ENCODE peak calls at places on chromosomes 3 and 15, in six cellular contexts. One of them, this sample, is unnamed. For H3K4me1, the result is how much of the 10 kb centered on the place peaks cover.

GRCh38 chr3:32454111-32454510 is 48.5 kb downstream of the CMTM6 start:
- DNase-seq in mesendoderm: no peak
- DNase-seq in H9: no peak
- DNase-seq in IMR-90: no peak
- DNase-seq in mesenchymal stem cell: no peak
- DNase-seq in H1: no peak
- DNase-seq in this sample: no peak

GRCh38 chr3:1971780-1972179 is 126.9 kb upstream of the CNTN4 start:
- DNase-seq in mesendoderm: no peak
- DNase-seq in H9: no peak
- DNase-seq in IMR-90: no peak
- DNase-seq in mesenchymal stem cell: no peak
- DNase-seq in H1: no peak
- DNase-seq in this sample: no peak

GRCh38 chr3:71724584-71725278 is 471 bp downstream of the EIF4E3 start:
- DNase-seq in mesendoderm: no peak
- DNase-seq in H9: no peak
- DNase-seq in IMR-90: no peak
- DNase-seq in mesenchymal stem cell: peak
- DNase-seq in H1: peak
- DNase-seq in this sample: peak

GRCh38 chr15:76674883-76675282 is 230.3 kb downstream of the SCAPER start:
- DNase-seq in mesendoderm: no peak
- DNase-seq in H9: no peak
- DNase-seq in IMR-90: peak
- DNase-seq in mesenchymal stem cell: peak
- DNase-seq in H1: no peak
- DNase-seq in this sample: no peak

GRCh38 chr3:152259480-152259879 is 9.2 kb upstream of the MBNL1 start:
- DNase-seq in mesendoderm: no peak
- DNase-seq in H9: no peak
- DNase-seq in IMR-90: no peak
- DNase-seq in mesenchymal stem cell: no peak
- DNase-seq in H1: no peak
- DNase-seq in this sample: no peak

GRCh38 chr15:88738796-88739195 is 64.4 kb upstream of the ACAN start:
- DNase-seq in mesendoderm: no peak
- DNase-seq in H9: no peak
- DNase-seq in IMR-90: peak
- DNase-seq in mesenchymal stem cell: no peak
- DNase-seq in H1: no peak
- DNase-seq in this sample: no peak

GRCh38 chr3:118987466-118987865 is 47.2 kb downstream of the IGSF11 start:
- DNase-seq in mesendoderm: no peak
- DNase-seq in H9: no peak
- DNase-seq in IMR-90: peak
- DNase-seq in mesenchymal stem cell: no peak
- DNase-seq in H1: no peak
- DNase-seq in this sample: no peak

GRCh38 chr3:45590256-45590655 is 4.3 kb upstream of the LIMD1 start:
- DNase-seq in mesendoderm: no peak
- DNase-seq in H9: no peak
- DNase-seq in IMR-90: no peak
- DNase-seq in mesenchymal stem cell: no peak
- DNase-seq in H1: no peak
- DNase-seq in this sample: no peak

GRCh38 chr3:82229397-82229796 is 468.0 kb upstream of the GBE1 start:
- DNase-seq in mesendoderm: no peak
- DNase-seq in H9: no peak
- DNase-seq in IMR-90: no peak
- DNase-seq in mesenchymal stem cell: no peak
- DNase-seq in H1: no peak
- DNase-seq in this sample: no peak

GRCh38 chr15:57018151-57018550 is 99.7 kb downstream of the TCF12 start:
- DNase-seq in mesendoderm: no peak
- DNase-seq in H9: no peak
- DNase-seq in IMR-90: no peak
- DNase-seq in mesenchymal stem cell: peak
- DNase-seq in H1: no peak
- DNase-seq in this sample: no peak

GRCh38 chr3:141877911-141878310 is 1.5 kb downstream of the ATP1B3 start:
- DNase-seq in mesendoderm: peak
- DNase-seq in H9: no peak
- DNase-seq in IMR-90: peak
- DNase-seq in mesenchymal stem cell: peak
- DNase-seq in H1: no peak
- DNase-seq in this sample: no peak

GRCh38 chr15:95839367-95839782 is 491.1 kb upstream of the NR2F2 start:
- DNase-seq in mesendoderm: no peak
- DNase-seq in H9: no peak
- DNase-seq in IMR-90: no peak
- DNase-seq in mesenchymal stem cell: no peak
- DNase-seq in H1: no peak
- DNase-seq in this sample: no peak

GRCh38 chr3:85603378-85603777 is 644.6 kb downstream of the CADM2 start:
- DNase-seq in mesendoderm: peak
- DNase-seq in H9: no peak
- DNase-seq in IMR-90: no peak
- DNase-seq in mesenchymal stem cell: no peak
- DNase-seq in H1: no peak
- DNase-seq in this sample: peak

GRCh38 chr3:102419786-102420185 is 15.0 kb upstream of the ZPLD1 start:
- DNase-seq in mesendoderm: no peak
- DNase-seq in H9: no peak
- DNase-seq in IMR-90: no peak
- DNase-seq in mesenchymal stem cell: no peak
- DNase-seq in H1: no peak
- DNase-seq in this sample: no peak

GRCh38 chr3:71681224-71681668 is 44.0 kb downstream of the EIF4E3 start:
- DNase-seq in mesendoderm: peak
- DNase-seq in H9: peak
- DNase-seq in IMR-90: peak
- DNase-seq in mesenchymal stem cell: peak
- DNase-seq in H1: peak
- DNase-seq in this sample: peak

GRCh38 chr15:31300208-31300661 is 26.4 kb upstream of the KLF13 start:
- DNase-seq in mesendoderm: no peak
- DNase-seq in H9: no peak
- DNase-seq in IMR-90: no peak
- DNase-seq in mesenchymal stem cell: no peak
- DNase-seq in H1: peak
- DNase-seq in this sample: no peak

GRCh38 chr15:72859023-72859756 is 75.6 kb upstream of the ADPGK start:
- DNase-seq in mesendoderm: no peak
- DNase-seq in H9: no peak
- DNase-seq in IMR-90: no peak
- DNase-seq in mesenchymal stem cell: no peak
- DNase-seq in H1: no peak
- DNase-seq in this sample: no peak

GRCh38 chr15:36943496-36944361 is 156.6 kb downstream of the MEIS2 start:
- DNase-seq in mesendoderm: no peak
- DNase-seq in H9: no peak
- DNase-seq in IMR-90: no peak
- DNase-seq in mesenchymal stem cell: no peak
- DNase-seq in H1: no peak
- DNase-seq in this sample: peak

GRCh38 chr15:73273181-73274002 is 95.4 kb downstream of the HCN4 start:
- DNase-seq in mesendoderm: peak
- DNase-seq in H9: peak
- DNase-seq in IMR-90: peak
- DNase-seq in mesenchymal stem cell: peak
- DNase-seq in H1: peak
- DNase-seq in this sample: peak

GRCh38 chr3:105399611-105400010 is 32.9 kb downstream of the ALCAM start:
- DNase-seq in mesendoderm: no peak
- DNase-seq in H9: no peak
- DNase-seq in IMR-90: no peak
- DNase-seq in mesenchymal stem cell: no peak
- DNase-seq in H1: no peak
- DNase-seq in this sample: no peak

GRCh38 chr15:37931868-37932267 is 2.6 kb upstream of the TMCO5A start:
- DNase-seq in mesendoderm: no peak
- DNase-seq in H9: no peak
- DNase-seq in IMR-90: peak
- DNase-seq in mesenchymal stem cell: peak
- DNase-seq in H1: no peak
- DNase-seq in this sample: no peak

GRCh38 chr3:125593991-125594574 is 1.2 kb downstream of the OSBPL11 start:
- DNase-seq in mesendoderm: peak
- DNase-seq in H9: no peak
- DNase-seq in IMR-90: no peak
- DNase-seq in mesenchymal stem cell: peak
- DNase-seq in H1: peak
- DNase-seq in this sample: no peak

GRCh38 chr3:139418144-139418543 is 28.7 kb upstream of the COPB2 start:
- DNase-seq in mesendoderm: no peak
- DNase-seq in H9: no peak
- DNase-seq in IMR-90: no peak
- DNase-seq in mesenchymal stem cell: no peak
- DNase-seq in H1: no peak
- DNase-seq in this sample: no peak

GRCh38 chr3:52438579-52439425 is 6.1 kb downstream of the SEMA3G start:
- DNase-seq in mesendoderm: no peak
- DNase-seq in H9: no peak
- DNase-seq in IMR-90: no peak
- DNase-seq in mesenchymal stem cell: no peak
- DNase-seq in H1: no peak
- DNase-seq in this sample: no peak

GRCh38 chr3:165839296-165840076 is 2.3 kb upstream of the BCHE start:
- DNase-seq in mesendoderm: peak
- DNase-seq in H9: no peak
- DNase-seq in IMR-90: no peak
- DNase-seq in mesenchymal stem cell: peak
- DNase-seq in H1: no peak
- DNase-seq in this sample: no peak

GRCh38 chr3:161273589-161274218 is 52.6 kb downstream of the NMD3 start:
- DNase-seq in mesendoderm: peak
- DNase-seq in H9: no peak
- DNase-seq in IMR-90: peak
- DNase-seq in mesenchymal stem cell: peak
- DNase-seq in H1: no peak
- DNase-seq in this sample: peak

GRCh38 chr3:11954312-11954934 is 49.8 kb upstream of the SYN2 start:
- DNase-seq in mesendoderm: no peak
- DNase-seq in H9: no peak
- DNase-seq in IMR-90: no peak
- DNase-seq in mesenchymal stem cell: no peak
- DNase-seq in H1: no peak
- DNase-seq in this sample: no peak

DNA sequence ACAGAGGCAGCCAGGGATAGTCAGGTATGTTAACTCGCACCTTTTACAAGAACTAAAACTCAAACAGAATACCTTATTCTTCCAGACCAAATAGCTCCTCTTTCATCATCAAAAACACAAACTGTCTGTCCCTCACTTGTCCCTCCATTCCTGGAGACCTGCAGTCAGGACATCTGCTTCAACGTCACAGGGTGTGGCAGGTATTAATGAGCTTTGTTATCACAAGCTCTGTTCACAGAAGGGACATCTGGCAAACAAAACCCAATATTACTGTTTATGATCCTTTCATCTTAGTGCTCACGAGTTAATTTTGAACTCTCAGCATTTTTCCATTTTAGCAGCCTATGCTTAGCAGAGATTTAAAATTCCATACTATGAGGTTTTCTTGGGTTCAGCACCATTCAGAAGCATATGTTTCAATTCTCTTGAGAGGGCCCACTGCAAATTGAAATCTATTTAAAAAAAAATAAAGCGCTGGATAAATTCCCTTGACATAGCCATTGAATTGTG is 32.9 kb downstream of the AP3S2 start:
- DNase-seq in mesendoderm: no peak
- DNase-seq in H9: no peak
- DNase-seq in IMR-90: no peak
- DNase-seq in mesenchymal stem cell: no peak
- DNase-seq in H1: no peak
- DNase-seq in this sample: no peak
- H3K4me1 ChIP-seq in mesendoderm: under half
- H3K4me1 ChIP-seq in H9: under half
- H3K4me1 ChIP-seq in IMR-90: under half
- H3K4me1 ChIP-seq in mesenchymal stem cell: under half
- H3K4me1 ChIP-seq in H1: under half
- H3K4me1 ChIP-seq in this sample: under half

GRCh38 chr3:53482227-53482626 is 12.2 kb upstream of the CACNA1D start:
- DNase-seq in mesendoderm: no peak
- DNase-seq in H9: no peak
- DNase-seq in IMR-90: no peak
- DNase-seq in mesenchymal stem cell: no peak
- DNase-seq in H1: no peak
- DNase-seq in this sample: no peak
- H2BK15ac ChIP-seq in mesendoderm: no peak
- H2BK15ac ChIP-seq in H9: no peak
- H2BK15ac ChIP-seq in IMR-90: no peak
- H2BK15ac ChIP-seq in mesenchymal stem cell: no peak
- H2BK15ac ChIP-seq in H1: no peak
- H2BK15ac ChIP-seq in this sample: no peak

GRCh38 chr15:58444056-58444455 is 12.3 kb downstream of the LIPC start:
- DNase-seq in mesendoderm: no peak
- DNase-seq in H9: no peak
- DNase-seq in IMR-90: peak
- DNase-seq in mesenchymal stem cell: no peak
- DNase-seq in H1: no peak
- DNase-seq in this sample: no peak

GRCh38 chr15:58446521-58446920 is 14.7 kb downstream of the LIPC start:
- DNase-seq in mesendoderm: no peak
- DNase-seq in H9: no peak
- DNase-seq in IMR-90: no peak
- DNase-seq in mesenchymal stem cell: no peak
- DNase-seq in H1: no peak
- DNase-seq in this sample: no peak

GRCh38 chr15:58443291-58443690 is 11.5 kb downstream of the LIPC start:
- DNase-seq in mesendoderm: no peak
- DNase-seq in H9: no peak
- DNase-seq in IMR-90: no peak
- DNase-seq in mesenchymal stem cell: no peak
- DNase-seq in H1: no peak
- DNase-seq in this sample: no peak

GRCh38 chr15:58445861-58446260 is 14.1 kb downstream of the LIPC start:
- DNase-seq in mesendoderm: no peak
- DNase-seq in H9: no peak
- DNase-seq in IMR-90: no peak
- DNase-seq in mesenchymal stem cell: no peak
- DNase-seq in H1: no peak
- DNase-seq in this sample: no peak

GRCh38 chr15:58444658-58445332 is 13.0 kb downstream of the LIPC start:
- DNase-seq in mesendoderm: no peak
- DNase-seq in H9: no peak
- DNase-seq in IMR-90: no peak
- DNase-seq in mesenchymal stem cell: no peak
- DNase-seq in H1: no peak
- DNase-seq in this sample: no peak
- H3K4me1 ChIP-seq in mesendoderm: under half
- H3K4me1 ChIP-seq in H9: under half
- H3K4me1 ChIP-seq in IMR-90: under half
- H3K4me1 ChIP-seq in mesenchymal stem cell: under half
- H3K4me1 ChIP-seq in H1: under half
- H3K4me1 ChIP-seq in this sample: under half

DNA sequence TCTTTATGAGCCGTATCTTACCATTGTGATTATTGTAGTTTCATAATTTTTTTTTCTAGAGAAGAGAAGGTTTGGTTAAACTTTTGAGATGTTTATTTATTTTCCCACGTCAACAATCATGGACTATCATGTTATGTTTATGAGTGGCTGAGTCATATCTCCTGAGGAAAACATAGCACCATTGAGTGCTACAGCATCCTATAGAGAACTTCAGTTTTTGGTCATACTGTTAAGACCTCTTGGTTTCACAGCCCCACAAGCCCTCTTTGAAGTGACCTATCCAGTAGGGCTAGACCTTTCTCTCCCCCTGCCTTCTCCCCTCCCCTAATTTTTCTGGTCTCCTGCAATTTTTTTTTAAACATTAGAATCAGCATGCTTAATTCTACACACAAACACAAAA is 20.8 kb downstream of the PIK3CA start:
- DNase-seq in mesendoderm: no peak
- DNase-seq in H9: no peak
- DNase-seq in IMR-90: no peak
- DNase-seq in mesenchymal stem cell: peak
- DNase-seq in H1: no peak
- DNase-seq in this sample: no peak
- H2BK15ac ChIP-seq in mesendoderm: no peak
- H2BK15ac ChIP-seq in H9: no peak
- H2BK15ac ChIP-seq in IMR-90: no peak
- H2BK15ac ChIP-seq in mesenchymal stem cell: no peak
- H2BK15ac ChIP-seq in H1: no peak
- H2BK15ac ChIP-seq in this sample: no peak

This sample was measured in neuronal stem cell.